ENCODE peak calls at places on chromosomes 11 and 22, in five cellular contexts. One of them, this sample, is unnamed. For H3K36me3, the result is how much of the 10 kb centered on the place peaks cover.

GRCh38 chr11:297666-298405 is 1.5 kb downstream of the IFITM5 start:
- DNase-seq in gastrocnemius medialis: no peak
- DNase-seq in heart right ventricle: no peak
- DNase-seq in neuronal stem cell: no peak
- DNase-seq in stomach: no peak
- DNase-seq in this sample: peak

GRCh38 chr11:128448487-128448886 is 138.9 kb downstream of the ETS1 start:
- DNase-seq in gastrocnemius medialis: no peak
- DNase-seq in heart right ventricle: no peak
- DNase-seq in neuronal stem cell: no peak
- DNase-seq in stomach: peak
- DNase-seq in this sample: no peak

GRCh38 chr11:71992331-71992730 is 6.4 kb upstream of the IL18BP start:
- DNase-seq in gastrocnemius medialis: no peak
- DNase-seq in heart right ventricle: no peak
- DNase-seq in neuronal stem cell: no peak
- DNase-seq in stomach: no peak
- DNase-seq in this sample: no peak

GRCh38 chr11:57214087-57214395 is 23.0 kb downstream of the APLNR start:
- DNase-seq in gastrocnemius medialis: no peak
- DNase-seq in heart right ventricle: no peak
- DNase-seq in neuronal stem cell: peak
- DNase-seq in stomach: no peak
- DNase-seq in this sample: no peak

GRCh38 chr11:112961751-112962747 is 829 bp downstream of the NCAM1 start:
- DNase-seq in gastrocnemius medialis: no peak
- DNase-seq in heart right ventricle: peak
- DNase-seq in neuronal stem cell: peak
- DNase-seq in stomach: no peak
- DNase-seq in this sample: no peak

GRCh38 chr11:80473562-80473961 is 1032.7 kb upstream of the TENM4 start:
- DNase-seq in gastrocnemius medialis: no peak
- DNase-seq in heart right ventricle: no peak
- DNase-seq in neuronal stem cell: no peak
- DNase-seq in stomach: no peak
- DNase-seq in this sample: no peak

GRCh38 chr11:8767466-8768142 is 85.0 kb downstream of the RPL27A start:
- DNase-seq in gastrocnemius medialis: no peak
- DNase-seq in heart right ventricle: no peak
- DNase-seq in neuronal stem cell: no peak
- DNase-seq in stomach: peak
- DNase-seq in this sample: no peak

GRCh38 chr11:97963528-97964331 is 1057.0 kb upstream of the CNTN5 start:
- DNase-seq in gastrocnemius medialis: no peak
- DNase-seq in heart right ventricle: no peak
- DNase-seq in neuronal stem cell: no peak
- DNase-seq in stomach: no peak
- DNase-seq in this sample: no peak

GRCh38 chr11:95917188-95918036 is 6.5 kb downstream of the MTMR2 start:
- DNase-seq in gastrocnemius medialis: no peak
- DNase-seq in heart right ventricle: no peak
- DNase-seq in neuronal stem cell: no peak
- DNase-seq in stomach: no peak
- DNase-seq in this sample: no peak

GRCh38 chr11:134652586-134653255 is 240.7 kb upstream of the B3GAT1 start:
- DNase-seq in gastrocnemius medialis: no peak
- DNase-seq in heart right ventricle: no peak
- DNase-seq in neuronal stem cell: no peak
- DNase-seq in stomach: peak
- DNase-seq in this sample: peak

GRCh38 chr11:123228489-123229163 is 33.6 kb upstream of the CLMP start:
- DNase-seq in gastrocnemius medialis: no peak
- DNase-seq in heart right ventricle: no peak
- DNase-seq in neuronal stem cell: no peak
- DNase-seq in stomach: no peak
- DNase-seq in this sample: no peak

GRCh38 chr11:121451178-121451981 is 734 bp upstream of the SORL1 start:
- DNase-seq in gastrocnemius medialis: no peak
- DNase-seq in heart right ventricle: no peak
- DNase-seq in neuronal stem cell: no peak
- DNase-seq in stomach: peak
- DNase-seq in this sample: no peak

GRCh38 chr11:108122166-108122628 is 830 bp downstream of the ACAT1 start:
- DNase-seq in gastrocnemius medialis: no peak
- DNase-seq in heart right ventricle: no peak
- DNase-seq in neuronal stem cell: no peak
- DNase-seq in stomach: no peak
- DNase-seq in this sample: peak

GRCh38 chr22:20765938-20766337 is 8.0 kb upstream of the SERPIND1 start:
- DNase-seq in gastrocnemius medialis: no peak
- DNase-seq in heart right ventricle: no peak
- DNase-seq in neuronal stem cell: no peak
- DNase-seq in stomach: no peak
- DNase-seq in this sample: no peak

GRCh38 chr22:48744283-48744641 is 1083.4 kb downstream of the BRD1 start:
- DNase-seq in gastrocnemius medialis: no peak
- DNase-seq in heart right ventricle: no peak
- DNase-seq in neuronal stem cell: no peak
- DNase-seq in stomach: peak
- DNase-seq in this sample: no peak

GRCh38 chr11:29009426-29009825 is 901.2 kb downstream of the METTL15 start:
- DNase-seq in gastrocnemius medialis: no peak
- DNase-seq in heart right ventricle: no peak
- DNase-seq in neuronal stem cell: no peak
- DNase-seq in stomach: no peak
- DNase-seq in this sample: no peak

GRCh38 chr11:122706689-122707088 is 51.2 kb downstream of the UBASH3B start:
- DNase-seq in gastrocnemius medialis: no peak
- DNase-seq in heart right ventricle: no peak
- DNase-seq in neuronal stem cell: no peak
- DNase-seq in stomach: no peak
- DNase-seq in this sample: no peak

GRCh38 chr11:123797065-123797940 is 8.8 kb downstream of the OR6M1 start:
- DNase-seq in gastrocnemius medialis: no peak
- DNase-seq in heart right ventricle: no peak
- DNase-seq in neuronal stem cell: no peak
- DNase-seq in stomach: no peak
- DNase-seq in this sample: no peak

GRCh38 chr11:2098691-2099522 is 40.3 kb downstream of the IGF2 start:
- DNase-seq in gastrocnemius medialis: no peak
- DNase-seq in heart right ventricle: no peak
- DNase-seq in neuronal stem cell: no peak
- DNase-seq in stomach: no peak
- DNase-seq in this sample: no peak

GRCh38 chr11:134497586-134497985 is 85.5 kb upstream of the B3GAT1 start:
- DNase-seq in gastrocnemius medialis: no peak
- DNase-seq in heart right ventricle: no peak
- DNase-seq in neuronal stem cell: no peak
- DNase-seq in stomach: peak
- DNase-seq in this sample: peak

GRCh38 chr11:92383430-92383829 is 158.8 kb downstream of the FAT3 start:
- DNase-seq in gastrocnemius medialis: no peak
- DNase-seq in heart right ventricle: no peak
- DNase-seq in neuronal stem cell: no peak
- DNase-seq in stomach: no peak
- DNase-seq in this sample: peak

GRCh38 chr11:2793781-2794418 is 91.7 kb downstream of the CDKN1C start:
- DNase-seq in gastrocnemius medialis: no peak
- DNase-seq in heart right ventricle: peak
- DNase-seq in neuronal stem cell: no peak
- DNase-seq in stomach: peak
- DNase-seq in this sample: peak

GRCh38 chr11:9530901-9531625 is 42.4 kb upstream of the WEE1 start:
- DNase-seq in gastrocnemius medialis: no peak
- DNase-seq in heart right ventricle: no peak
- DNase-seq in neuronal stem cell: no peak
- DNase-seq in stomach: no peak
- DNase-seq in this sample: no peak

GRCh38 chr11:116366980-116367640 is 405.7 kb downstream of the BUD13 start:
- DNase-seq in gastrocnemius medialis: no peak
- DNase-seq in heart right ventricle: no peak
- DNase-seq in neuronal stem cell: no peak
- DNase-seq in stomach: no peak
- DNase-seq in this sample: no peak

GRCh38 chr11:34234086-34234740 is 123.6 kb downstream of the ABTB2 start:
- DNase-seq in gastrocnemius medialis: no peak
- DNase-seq in heart right ventricle: no peak
- DNase-seq in neuronal stem cell: no peak
- DNase-seq in stomach: peak
- DNase-seq in this sample: no peak

GRCh38 chr11:124756753-124757227 is 4.7 kb upstream of the VSIG2 start:
- DNase-seq in gastrocnemius medialis: no peak
- DNase-seq in heart right ventricle: no peak
- DNase-seq in neuronal stem cell: no peak
- DNase-seq in stomach: no peak
- DNase-seq in this sample: no peak

GRCh38 chr11:26741036-26741435 is 19.2 kb upstream of the SLC5A12 start:
- DNase-seq in gastrocnemius medialis: no peak
- DNase-seq in heart right ventricle: no peak
- DNase-seq in neuronal stem cell: no peak
- DNase-seq in stomach: no peak
- DNase-seq in this sample: no peak

GRCh38 chr22:49968831-49969661 is 8.5 kb downstream of the PIM3 start:
- DNase-seq in gastrocnemius medialis: no peak
- DNase-seq in heart right ventricle: peak
- DNase-seq in neuronal stem cell: no peak
- DNase-seq in stomach: peak
- DNase-seq in this sample: peak

GRCh38 chr22:44497218-44497903 is 672 bp downstream of the RTL6 start:
- DNase-seq in gastrocnemius medialis: no peak
- DNase-seq in heart right ventricle: no peak
- DNase-seq in neuronal stem cell: peak
- DNase-seq in stomach: no peak
- DNase-seq in this sample: no peak

GRCh38 chr11:15933896-15934625 is 422.3 kb downstream of the SOX6 start:
- DNase-seq in gastrocnemius medialis: no peak
- DNase-seq in heart right ventricle: no peak
- DNase-seq in neuronal stem cell: no peak
- DNase-seq in stomach: no peak
- DNase-seq in this sample: peak

GRCh38 chr11:1574256-1575242 is 2.5 kb upstream of the DUSP8 start:
- DNase-seq in gastrocnemius medialis: no peak
- DNase-seq in heart right ventricle: peak
- DNase-seq in neuronal stem cell: no peak
- DNase-seq in stomach: peak
- DNase-seq in this sample: no peak

GRCh38 chr11:126573325-126574076 is 218.0 kb downstream of the ST3GAL4 start:
- DNase-seq in gastrocnemius medialis: no peak
- DNase-seq in heart right ventricle: no peak
- DNase-seq in neuronal stem cell: no peak
- DNase-seq in stomach: no peak
- DNase-seq in this sample: no peak

GRCh38 chr22:36331306-36331911 is 56.4 kb downstream of the MYH9 start:
- DNase-seq in gastrocnemius medialis: peak
- DNase-seq in heart right ventricle: peak
- DNase-seq in neuronal stem cell: no peak
- DNase-seq in stomach: peak
- DNase-seq in this sample: peak

GRCh38 chr22:37416806-37417205 is 10.5 kb downstream of the ELFN2 start:
- DNase-seq in gastrocnemius medialis: no peak
- DNase-seq in heart right ventricle: no peak
- DNase-seq in neuronal stem cell: no peak
- DNase-seq in stomach: no peak
- DNase-seq in this sample: no peak

GRCh38 chr11:48138222-48138621 is 78.4 kb upstream of the OR4B1 start:
- DNase-seq in gastrocnemius medialis: no peak
- DNase-seq in heart right ventricle: no peak
- DNase-seq in neuronal stem cell: no peak
- DNase-seq in stomach: no peak
- DNase-seq in this sample: no peak
- H3K36me3 ChIP-seq in gastrocnemius medialis: under half
- H3K36me3 ChIP-seq in heart right ventricle: under half
- H3K36me3 ChIP-seq in neuronal stem cell: under half
- H3K36me3 ChIP-seq in stomach: half or more
- H3K36me3 ChIP-seq in this sample: under half

DNA sequence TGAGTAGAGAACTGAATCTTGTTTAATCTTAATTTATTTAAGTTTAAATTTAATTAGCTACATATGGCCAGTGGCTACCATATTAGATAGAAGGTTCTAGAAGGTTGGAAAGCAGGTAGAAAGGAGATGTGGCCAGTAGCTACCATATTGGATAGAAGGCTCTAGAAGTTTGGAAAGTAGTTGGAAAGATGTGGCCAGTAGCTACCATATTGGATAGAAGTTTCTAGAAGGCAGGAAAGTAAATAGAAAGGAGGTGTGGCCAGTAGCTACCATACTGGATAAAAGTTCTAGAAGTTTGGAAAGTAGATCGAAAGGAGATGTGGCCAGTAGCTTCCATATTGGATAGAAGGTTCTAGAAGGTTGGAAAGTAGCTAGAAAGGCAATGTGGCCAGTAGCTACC is 2.2 kb downstream of the CRYBA4 start:
- DNase-seq in gastrocnemius medialis: no peak
- DNase-seq in heart right ventricle: no peak
- DNase-seq in neuronal stem cell: no peak
- DNase-seq in stomach: no peak
- DNase-seq in this sample: no peak
- H3K36me3 ChIP-seq in gastrocnemius medialis: under half
- H3K36me3 ChIP-seq in heart right ventricle: under half
- H3K36me3 ChIP-seq in neuronal stem cell: under half
- H3K36me3 ChIP-seq in stomach: under half
- H3K36me3 ChIP-seq in this sample: under half

DNA sequence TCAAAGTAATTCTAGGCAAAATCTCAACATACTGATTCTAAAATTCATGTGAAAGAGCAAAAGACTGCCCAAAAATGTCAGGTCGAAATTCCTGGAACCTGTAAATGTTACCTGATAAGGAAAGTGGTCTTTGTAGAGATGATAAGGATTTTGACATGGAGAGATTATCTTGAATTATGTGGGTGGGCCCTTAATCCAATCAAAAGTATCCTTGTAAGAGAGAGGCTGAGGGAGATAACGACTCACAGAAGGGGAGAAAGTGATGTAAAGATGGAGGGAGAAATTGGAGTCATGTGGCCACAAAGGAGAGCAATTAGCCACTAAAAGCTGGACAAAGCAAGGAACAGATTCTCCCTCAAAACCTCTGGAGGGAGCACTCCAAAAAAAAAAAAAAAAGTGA is 20.5 kb downstream of the RRM1 start:
- DNase-seq in gastrocnemius medialis: no peak
- DNase-seq in heart right ventricle: no peak
- DNase-seq in neuronal stem cell: no peak
- DNase-seq in stomach: no peak
- DNase-seq in this sample: no peak
- H3K36me3 ChIP-seq in gastrocnemius medialis: under half
- H3K36me3 ChIP-seq in heart right ventricle: half or more
- H3K36me3 ChIP-seq in neuronal stem cell: half or more
- H3K36me3 ChIP-seq in stomach: half or more
- H3K36me3 ChIP-seq in this sample: under half

DNA sequence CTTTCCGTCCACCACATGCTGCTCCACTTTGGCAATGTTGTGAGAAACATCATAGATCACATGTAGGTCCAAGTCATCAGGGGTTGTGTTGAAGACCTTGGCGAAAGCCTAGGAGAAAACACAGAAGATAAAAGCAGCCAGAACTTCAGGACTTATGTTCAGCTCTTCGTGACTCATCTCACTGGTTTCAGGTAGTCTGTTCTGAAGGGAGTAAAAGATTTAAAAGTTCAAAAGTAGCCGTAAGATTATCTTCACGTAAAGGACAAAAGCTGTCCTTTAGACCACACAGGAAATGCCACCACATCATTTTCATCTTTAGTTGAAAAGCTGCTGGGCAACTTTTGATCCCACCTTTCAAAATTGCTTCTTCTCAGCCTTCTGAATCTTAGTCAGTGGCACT is 16.9 kb downstream of the RTCB start:
- DNase-seq in gastrocnemius medialis: no peak
- DNase-seq in heart right ventricle: no peak
- DNase-seq in neuronal stem cell: no peak
- DNase-seq in stomach: no peak
- DNase-seq in this sample: no peak
- H3K36me3 ChIP-seq in gastrocnemius medialis: under half
- H3K36me3 ChIP-seq in heart right ventricle: half or more
- H3K36me3 ChIP-seq in neuronal stem cell: half or more
- H3K36me3 ChIP-seq in stomach: half or more
- H3K36me3 ChIP-seq in this sample: half or more